ENCODE peak calls at places on chromosomes 4 and X, in four cellular contexts. One of them, this sample, is unnamed.

GRCh38 chr4:106495498-106495897 is 126.9 kb upstream of the GIMD1 start:
- DNase-seq in neural progenitor cell: no peak
- DNase-seq in uterus: no peak
- DNase-seq in adrenal gland: no peak
- DNase-seq in this sample: peak; percentile 94

GRCh38 chrX:38045697-38046096 is 39.3 kb downstream of the SYTL5 start:
- DNase-seq in neural progenitor cell: no peak
- DNase-seq in uterus: peak; percentile 20
- DNase-seq in adrenal gland: peak; percentile 27
- DNase-seq in this sample: peak; percentile 28

GRCh38 chr4:183987529-183987946 is 82.4 kb downstream of the STOX2 start:
- DNase-seq in neural progenitor cell: peak; percentile 80
- DNase-seq in uterus: peak; percentile 64
- DNase-seq in adrenal gland: peak; percentile 87
- DNase-seq in this sample: peak; percentile 76

GRCh38 chrX:106363214-106363613 is 195.1 kb downstream of the PWWP3B start:
- DNase-seq in neural progenitor cell: no peak
- DNase-seq in uterus: no peak
- DNase-seq in adrenal gland: no peak
- DNase-seq in this sample: no peak

GRCh38 chrX:16903274-16904019 is 33.3 kb upstream of the RBBP7 start:
- DNase-seq in neural progenitor cell: no peak
- DNase-seq in uterus: no peak
- DNase-seq in adrenal gland: no peak
- DNase-seq in this sample: no peak

GRCh38 chrX:70444326-70445196 is at the start of gene DLG3:
- DNase-seq in neural progenitor cell: peak; percentile 81
- DNase-seq in uterus: no peak
- DNase-seq in adrenal gland: no peak
- DNase-seq in this sample: peak; percentile 31

GRCh38 chrX:9619581-9619980 is 146.1 kb downstream of the GPR143 start:
- DNase-seq in neural progenitor cell: no peak
- DNase-seq in uterus: no peak
- DNase-seq in adrenal gland: no peak
- DNase-seq in this sample: no peak

GRCh38 chrX:154307207-154307606 is 11.6 kb downstream of the TKTL1 start:
- DNase-seq in neural progenitor cell: no peak
- DNase-seq in uterus: no peak
- DNase-seq in adrenal gland: no peak
- DNase-seq in this sample: no peak

GRCh38 chr4:25297528-25298242 is 14.9 kb upstream of the ZCCHC4 start:
- DNase-seq in neural progenitor cell: no peak
- DNase-seq in uterus: no peak
- DNase-seq in adrenal gland: no peak
- DNase-seq in this sample: no peak

GRCh38 chrX:142483965-142484364 is 278.9 kb upstream of the MAGEC2 start:
- DNase-seq in neural progenitor cell: no peak
- DNase-seq in uterus: no peak
- DNase-seq in adrenal gland: no peak
- DNase-seq in this sample: no peak

GRCh38 chrX:135112096-135112729 is 8.1 kb downstream of the ETDB start:
- DNase-seq in neural progenitor cell: peak; percentile 31
- DNase-seq in uterus: no peak
- DNase-seq in adrenal gland: peak; percentile 44
- DNase-seq in this sample: peak; percentile 31

GRCh38 chr4:64271601-64272081 is 137.6 kb downstream of the TECRL start:
- DNase-seq in neural progenitor cell: no peak
- DNase-seq in uterus: no peak
- DNase-seq in adrenal gland: no peak
- DNase-seq in this sample: no peak

GRCh38 chrX:44462851-44463250 is 79.8 kb downstream of the FUNDC1 start:
- DNase-seq in neural progenitor cell: no peak
- DNase-seq in uterus: no peak
- DNase-seq in adrenal gland: no peak
- DNase-seq in this sample: no peak

GRCh38 chr4:10045481-10045880 is 24.2 kb upstream of the SLC2A9 start:
- DNase-seq in neural progenitor cell: no peak
- DNase-seq in uterus: no peak
- DNase-seq in adrenal gland: no peak
- DNase-seq in this sample: no peak

GRCh38 chrX:134313418-134313817 is 76.4 kb downstream of the CCDC160 start:
- DNase-seq in neural progenitor cell: no peak
- DNase-seq in uterus: no peak
- DNase-seq in adrenal gland: no peak
- DNase-seq in this sample: no peak

GRCh38 chr4:32499176-32499575 is 1779.0 kb downstream of the PCDH7 start:
- DNase-seq in neural progenitor cell: no peak
- DNase-seq in uterus: no peak
- DNase-seq in adrenal gland: no peak
- DNase-seq in this sample: peak; percentile 44

GRCh38 chr4:16227462-16227868 is 1.2 kb upstream of the TAPT1 start:
- DNase-seq in neural progenitor cell: peak; percentile 20
- DNase-seq in uterus: peak; percentile 40
- DNase-seq in adrenal gland: peak; percentile 80
- DNase-seq in this sample: peak; percentile 53

GRCh38 chr4:21139327-21139726 is 439.1 kb downstream of the PACRGL start:
- DNase-seq in neural progenitor cell: no peak
- DNase-seq in uterus: no peak
- DNase-seq in adrenal gland: no peak
- DNase-seq in this sample: no peak

GRCh38 chr4:3252831-3253641 is 4.1 kb downstream of the MSANTD1 start:
- DNase-seq in neural progenitor cell: no peak
- DNase-seq in uterus: no peak
- DNase-seq in adrenal gland: peak; percentile 5
- DNase-seq in this sample: no peak

GRCh38 chrX:73563740-73564073 is 710 bp downstream of the CHIC1 start:
- DNase-seq in neural progenitor cell: no peak
- DNase-seq in uterus: no peak
- DNase-seq in adrenal gland: no peak
- DNase-seq in this sample: peak; percentile 1

GRCh38 chr4:64617813-64618212 is 208.6 kb upstream of the TECRL start:
- DNase-seq in neural progenitor cell: no peak
- DNase-seq in uterus: no peak
- DNase-seq in adrenal gland: no peak
- DNase-seq in this sample: no peak

GRCh38 chrX:46574941-46575381 is 1.4 kb downstream of the CHST7 start:
- DNase-seq in neural progenitor cell: peak; percentile 55
- DNase-seq in uterus: no peak
- DNase-seq in adrenal gland: no peak
- DNase-seq in this sample: no peak

GRCh38 chr4:140637836-140638235 is 69.1 kb upstream of the UCP1 start:
- DNase-seq in neural progenitor cell: peak; percentile 68
- DNase-seq in uterus: no peak
- DNase-seq in adrenal gland: no peak
- DNase-seq in this sample: peak; percentile 24

GRCh38 chr4:5812506-5813229 is 80.2 kb downstream of the CRMP1 start:
- DNase-seq in neural progenitor cell: peak; percentile 81
- DNase-seq in uterus: no peak
- DNase-seq in adrenal gland: peak; percentile 44
- DNase-seq in this sample: peak; percentile 69

GRCh38 chr4:70992354-70992753 is 1.1 kb upstream of the DCK start:
- DNase-seq in neural progenitor cell: peak; percentile 45
- DNase-seq in uterus: no peak
- DNase-seq in adrenal gland: no peak
- DNase-seq in this sample: no peak

GRCh38 chr4:97720869-97721432 is 422.3 kb downstream of the STPG2 start:
- DNase-seq in neural progenitor cell: peak; percentile 7
- DNase-seq in uterus: no peak
- DNase-seq in adrenal gland: no peak
- DNase-seq in this sample: peak; percentile 8

GRCh38 chrX:68978211-68978780 is 149.5 kb downstream of the EFNB1 start:
- DNase-seq in neural progenitor cell: peak; percentile 60
- DNase-seq in uterus: no peak
- DNase-seq in adrenal gland: no peak
- DNase-seq in this sample: peak; percentile 6

GRCh38 chr4:38412137-38412536 is 251.9 kb upstream of the KLF3 start:
- DNase-seq in neural progenitor cell: no peak
- DNase-seq in uterus: no peak
- DNase-seq in adrenal gland: peak; percentile 25
- DNase-seq in this sample: no peak

GRCh38 chr4:52824603-52825310 is 37.4 kb upstream of the RASL11B start:
- DNase-seq in neural progenitor cell: peak; percentile 13
- DNase-seq in uterus: no peak
- DNase-seq in adrenal gland: no peak
- DNase-seq in this sample: peak; percentile 94

GRCh38 chrX:20742106-20742505 is 475.4 kb upstream of the RPS6KA3 start:
- DNase-seq in neural progenitor cell: no peak
- DNase-seq in uterus: no peak
- DNase-seq in adrenal gland: peak; percentile 10
- DNase-seq in this sample: no peak

GRCh38 chr4:112173593-112174559 is 28.6 kb downstream of the FAM241A start:
- DNase-seq in neural progenitor cell: no peak
- DNase-seq in uterus: no peak
- DNase-seq in adrenal gland: no peak
- DNase-seq in this sample: peak; percentile 41

GRCh38 chrX:136629084-136629750 is 18.7 kb upstream of the CD40LG start:
- DNase-seq in neural progenitor cell: no peak
- DNase-seq in uterus: no peak
- DNase-seq in adrenal gland: no peak
- DNase-seq in this sample: no peak

GRCh38 chrX:387729-388128 is 1.0 kb upstream of the PPP2R3B start:
- DNase-seq in neural progenitor cell: no peak
- DNase-seq in uterus: no peak
- DNase-seq in adrenal gland: no peak
- DNase-seq in this sample: no peak
- TF ChIP-seq CTCF in neural progenitor cell: no peak
- TF ChIP-seq CTCF in uterus: no peak
- TF ChIP-seq CTCF in adrenal gland: no peak
- TF ChIP-seq CTCF in this sample: no peak

GRCh38 chr4:76449362-76449767 is 14.3 kb downstream of the SHROOM3 start:
- DNase-seq in neural progenitor cell: no peak
- DNase-seq in uterus: no peak
- DNase-seq in adrenal gland: no peak
- DNase-seq in this sample: no peak
- H3K4me3 ChIP-seq in neural progenitor cell: no peak overlapping the region
- H3K4me3 ChIP-seq in uterus: no peak overlapping the region
- H3K4me3 ChIP-seq in adrenal gland: no peak overlapping the region
- H3K4me3 ChIP-seq in this sample: no peak overlapping the region

GRCh38 chr4:152459326-152459725 is 76.6 kb downstream of the FBXW7 start:
- DNase-seq in neural progenitor cell: no peak
- DNase-seq in uterus: no peak
- DNase-seq in adrenal gland: no peak
- DNase-seq in this sample: no peak

GRCh38 chr4:152458801-152459302 is 77.0 kb downstream of the FBXW7 start:
- DNase-seq in neural progenitor cell: no peak
- DNase-seq in uterus: no peak
- DNase-seq in adrenal gland: no peak
- DNase-seq in this sample: peak; percentile 43

GRCh38 chr4:152462047-152462446 is 73.8 kb downstream of the FBXW7 start:
- DNase-seq in neural progenitor cell: no peak
- DNase-seq in uterus: no peak
- DNase-seq in adrenal gland: no peak
- DNase-seq in this sample: no peak

GRCh38 chr4:152462715-152463114 is 73.2 kb downstream of the FBXW7 start:
- DNase-seq in neural progenitor cell: no peak
- DNase-seq in uterus: no peak
- DNase-seq in adrenal gland: no peak
- DNase-seq in this sample: no peak

GRCh38 chr4:152460488-152460887 is 75.4 kb downstream of the FBXW7 start:
- DNase-seq in neural progenitor cell: no peak
- DNase-seq in uterus: no peak
- DNase-seq in adrenal gland: no peak
- DNase-seq in this sample: peak; percentile 92
- TF ChIP-seq CTCF in neural progenitor cell: no peak
- TF ChIP-seq CTCF in uterus: no peak
- TF ChIP-seq CTCF in adrenal gland: no peak
- TF ChIP-seq CTCF in this sample: peak; percentile 42

DNA sequence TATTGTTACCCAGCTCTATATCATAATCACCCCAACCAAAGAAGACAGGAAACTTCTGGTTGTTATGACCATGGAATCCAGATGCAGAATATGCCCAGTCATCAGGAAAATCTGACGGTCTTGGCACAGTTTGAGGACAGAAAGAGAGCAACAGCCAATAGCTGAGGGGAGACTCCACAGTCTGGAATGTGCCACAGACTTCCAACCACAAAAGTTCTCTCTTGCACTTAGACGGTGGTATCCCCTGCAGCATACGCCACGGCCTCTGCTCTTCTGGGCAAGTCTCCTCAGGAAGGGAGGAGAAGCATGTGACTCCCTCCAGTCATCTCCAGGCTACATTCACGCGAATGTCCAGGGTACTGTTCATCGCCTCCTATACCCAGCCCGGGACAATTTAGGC is 18.4 kb downstream of the ZNF827 start:
- DNase-seq in neural progenitor cell: no peak
- DNase-seq in uterus: peak; percentile 30
- DNase-seq in adrenal gland: peak; percentile 25
- DNase-seq in this sample: peak; percentile 74
- H3K4me3 ChIP-seq in neural progenitor cell: no peak overlapping the region
- H3K4me3 ChIP-seq in uterus: no peak overlapping the region
- H3K4me3 ChIP-seq in adrenal gland: no peak overlapping the region
- H3K4me3 ChIP-seq in this sample: no peak overlapping the region

GRCh38 chr4:75042601-75043208 is 109.8 kb downstream of the PARM1 start:
- DNase-seq in neural progenitor cell: no peak
- DNase-seq in uterus: no peak
- DNase-seq in adrenal gland: no peak
- DNase-seq in this sample: no peak
- TF ChIP-seq CTCF in neural progenitor cell: no peak
- TF ChIP-seq CTCF in uterus: no peak
- TF ChIP-seq CTCF in adrenal gland: no peak
- TF ChIP-seq CTCF in this sample: no peak

DNA sequence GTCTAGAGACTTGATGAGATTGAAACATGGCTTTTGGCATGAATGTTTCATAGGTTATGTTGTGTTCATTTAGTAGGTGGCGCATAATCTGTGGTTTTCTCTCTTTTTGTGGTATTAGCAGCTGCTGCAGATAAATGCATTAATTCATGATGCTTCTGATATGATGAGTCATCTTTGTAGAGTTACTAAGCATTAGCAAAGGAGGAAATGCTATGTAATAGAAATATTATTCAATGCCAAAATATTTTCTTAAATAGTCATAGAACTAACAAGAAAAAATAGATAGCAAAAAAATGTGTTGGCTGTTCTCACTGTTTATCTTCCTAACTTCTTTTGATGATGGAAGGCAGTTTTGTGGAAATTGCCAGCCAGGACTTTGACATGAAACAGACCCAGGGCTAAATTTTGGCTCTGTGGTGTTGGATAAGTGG is 3.6 kb downstream of the ZXDB start:
- DNase-seq in neural progenitor cell: no peak
- DNase-seq in uterus: peak; percentile 46
- DNase-seq in adrenal gland: no peak
- DNase-seq in this sample: peak; percentile 76
- H3K4me3 ChIP-seq in neural progenitor cell: peak overlapping the region; percentile 27
- H3K4me3 ChIP-seq in uterus: no peak overlapping the region
- H3K4me3 ChIP-seq in adrenal gland: no peak overlapping the region
- H3K4me3 ChIP-seq in this sample: peak overlapping the region; percentile 37

DNA sequence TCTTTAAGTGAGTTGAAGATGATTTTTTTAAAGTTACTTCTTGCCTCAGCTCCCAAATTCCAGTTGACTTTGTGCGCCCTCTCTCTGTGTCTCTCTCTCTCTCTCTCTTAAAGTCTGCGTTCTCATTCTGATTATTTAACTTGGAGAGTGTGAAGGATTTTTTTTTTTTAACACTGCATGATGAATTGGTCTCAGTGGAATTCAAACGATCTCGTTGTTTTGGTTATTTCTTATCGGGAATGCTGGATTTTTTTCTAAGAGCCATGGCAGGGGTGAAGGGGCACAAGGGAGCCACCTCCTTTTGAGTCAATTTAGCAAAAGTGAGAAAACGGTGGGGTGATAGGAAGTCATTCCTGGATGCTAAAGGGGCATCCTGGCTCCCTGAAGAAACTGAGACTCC is 176.1 kb downstream of the SHROOM3 start:
- DNase-seq in neural progenitor cell: no peak
- DNase-seq in uterus: no peak
- DNase-seq in adrenal gland: no peak
- DNase-seq in this sample: peak; percentile 52
- TF ChIP-seq CTCF in neural progenitor cell: no peak
- TF ChIP-seq CTCF in uterus: no peak
- TF ChIP-seq CTCF in adrenal gland: no peak
- TF ChIP-seq CTCF in this sample: no peak

This sample was measured in fibroblast of villous mesenchyme.